ENCODE peak calls at places on chromosomes 13 and 19, in eight cellular contexts. D is aorta, P is IMR-90, B is pancreas, O is GM23248, K is keratinocyte, S is body of pancreas, T is kidney. A is an unnamed sample.

GRCh38 chr13:112510987-112511715 is 76.8 kb downstream of the TUBGCP3 start:
- DNase-seq in D (no peak), P (no peak), B (no peak), O (no peak), K (no peak), S (no peak), T (no peak), A (no peak)

GRCh38 chr13:83214452-83214851 is 667.8 kb downstream of the SLITRK1 start:
- DNase-seq in D (no peak), P (peak; percentile 53), B (no peak), O (no peak), K (no peak), S (no peak), T (no peak), A (no peak)

GRCh38 chr13:20412761-20413355 is 112.8 kb downstream of the CRYL1 start:
- DNase-seq in D (no peak), P (peak; percentile 71), B (no peak), O (peak; percentile 20), K (no peak), S (no peak), T (no peak), A (no peak)

GRCh38 chr19:35213678-35214632 is 14.6 kb downstream of the FAM187B start:
- DNase-seq in D (peak; percentile 61), P (peak; percentile 64), B (peak; percentile 87), O (peak; percentile 69), K (peak; percentile 36), S (peak; percentile 71), T (peak; percentile 84), A (no peak)

GRCh38 chr13:42794572-42795275 is 13.3 kb downstream of the FAM216B start:
- DNase-seq in D (no peak), P (no peak), B (no peak), O (peak; percentile 22), K (no peak), S (no peak), T (no peak), A (no peak)

GRCh38 chr19:43610493-43610892 is 1.4 kb upstream of the SRRM5 start:
- DNase-seq in D (no peak), P (peak; percentile 7), B (no peak), O (no peak), K (no peak), S (no peak), T (no peak), A (no peak)

GRCh38 chr19:53595510-53595867 is 36.3 kb upstream of the DPRX start:
- DNase-seq in D (no peak), P (no peak), B (no peak), O (no peak), K (no peak), S (no peak), T (no peak), A (no peak)

GRCh38 chr19:58374200-58374599 is 6.6 kb downstream of the ZNF837 start:
- DNase-seq in D (no peak), P (peak; percentile 32), B (no peak), O (peak; percentile 40), K (no peak), S (no peak), T (no peak), A (no peak)

GRCh38 chr13:48415516-48415915 is 2.6 kb upstream of the LPAR6 start:
- DNase-seq in D (no peak), P (no peak), B (no peak), O (no peak), K (no peak), S (no peak), T (no peak), A (no peak)

GRCh38 chr13:20182231-20182846 is 10.4 kb downstream of the GJB2 start:
- DNase-seq in D (no peak), P (peak; percentile 80), B (peak; percentile 31), O (peak; percentile 83), K (no peak), S (peak; percentile 45), T (no peak), A (no peak)

GRCh38 chr19:54159352-54160181 is at the start of gene LENG1:
- DNase-seq in D (peak; percentile 98), P (peak; percentile 100), B (peak; percentile 100), O (peak; percentile 100), K (peak; percentile 100), S (peak; percentile 100), T (peak; percentile 100), A (peak; percentile 100)

GRCh38 chr13:105979131-105979530 is 556.3 kb downstream of the EFNB2 start:
- DNase-seq in D (no peak), P (no peak), B (no peak), O (no peak), K (peak; percentile 41), S (no peak), T (no peak), A (no peak)

GRCh38 chr13:46571189-46571901 is 18.4 kb downstream of the LRCH1 start:
- DNase-seq in D (no peak), P (peak; percentile 76), B (no peak), O (peak; percentile 62), K (no peak), S (no peak), T (no peak), A (no peak)

GRCh38 chr13:77584111-77584510 is 48.6 kb downstream of the SCEL start:
- DNase-seq in D (no peak), P (no peak), B (no peak), O (no peak), K (no peak), S (no peak), T (no peak), A (no peak)

GRCh38 chr19:45632468-45633196 is 6.6 kb downstream of the EML2 start:
- DNase-seq in D (peak; percentile 94), P (peak; percentile 89), B (no peak), O (peak; percentile 95), K (peak; percentile 96), S (peak; percentile 62), T (peak; percentile 83), A (peak; percentile 74)

GRCh38 chr19:53792721-53793433 is 31.2 kb downstream of the NLRP12 start:
- DNase-seq in D (peak; percentile 90), P (peak; percentile 75), B (peak; percentile 70), O (peak; percentile 93), K (peak; percentile 30), S (peak; percentile 89), T (peak; percentile 90), A (peak; percentile 84)

GRCh38 chr13:79387853-79388252 is 18.2 kb downstream of the RBM26 start:
- DNase-seq in D (no peak), P (no peak), B (no peak), O (no peak), K (no peak), S (no peak), T (no peak), A (no peak)
- H3K4me1 ChIP-seq in D (no peaks in the 10 kb centered on the region), P (peaks cover 4% of the 10 kb centered on the region), B (peaks cover 4% of the 10 kb centered on the region), O (peaks cover 17% of the 10 kb centered on the region), K (peaks cover 31% of the 10 kb centered on the region), S (peaks cover 11% of the 10 kb centered on the region), T (peaks cover 6% of the 10 kb centered on the region), A (peaks cover 69% of the 10 kb centered on the region)

GRCh38 chr19:2270157-2270571 is 11.8 kb downstream of the PEAK3 start:
- DNase-seq in D (peak; percentile 89), P (no peak), B (peak; percentile 63), O (peak; percentile 64), K (no peak), S (peak; percentile 63), T (peak; percentile 90), A (peak; percentile 51)

GRCh38 chr19:2273356-2274184 is 8.4 kb downstream of the PEAK3 start:
- DNase-seq in D (peak; percentile 93), P (peak; percentile 52), B (peak; percentile 60), O (peak; percentile 77), K (no peak), S (peak; percentile 80), T (peak; percentile 93), A (peak; percentile 71)

GRCh38 chr19:2270572-2271515 is 11.1 kb downstream of the PEAK3 start:
- DNase-seq in D (peak; percentile 96), P (peak; percentile 84), B (peak; percentile 79), O (peak; percentile 96), K (no peak), S (peak; percentile 86), T (peak; percentile 97), A (peak; percentile 88)

GRCh38 chr19:2269244-2270156 is 12.5 kb downstream of the PEAK3 start:
- DNase-seq in D (peak; percentile 99), P (peak; percentile 93), B (peak; percentile 98), O (peak; percentile 96), K (no peak), S (peak; percentile 98), T (peak; percentile 99), A (peak; percentile 99)

DNA sequence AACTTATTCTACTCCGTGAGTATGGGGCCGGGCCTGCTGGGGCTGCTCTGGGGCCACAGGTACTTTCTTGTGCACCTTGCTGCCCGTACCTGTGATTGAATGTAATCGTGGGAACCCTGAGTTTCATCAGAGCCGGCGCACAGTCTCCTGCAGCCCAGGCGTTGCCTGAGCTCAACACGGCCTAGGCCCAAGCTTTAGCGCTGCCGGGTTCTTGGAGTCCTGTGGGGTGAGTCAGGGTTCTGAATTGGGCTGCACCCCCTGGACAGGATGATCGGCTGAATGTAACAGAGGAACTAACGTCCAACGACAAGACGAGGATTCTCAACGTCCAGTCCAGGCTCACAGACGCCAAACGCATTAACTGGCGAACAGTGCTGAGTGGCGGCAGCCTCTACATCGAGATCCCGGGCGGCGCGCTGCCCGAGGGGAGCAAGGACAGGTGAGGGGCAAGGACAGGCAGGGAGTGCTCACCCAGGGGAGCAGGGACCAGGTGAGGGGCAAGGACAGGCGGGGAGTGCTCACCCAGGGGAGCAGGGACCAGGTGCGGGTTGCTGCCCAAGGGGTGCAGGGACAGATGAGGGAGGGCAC is 10.4 kb downstream of the PEAK3 start:
- DNase-seq in D (no peak), P (peak; percentile 75), B (no peak), O (peak; percentile 89), K (no peak), S (peak; percentile 44), T (peak; percentile 82), A (no peak)
- H3K4me1 ChIP-seq in D (no peaks in the 10 kb centered on the region), P (peaks cover 16% of the 10 kb centered on the region), B (peaks cover 8% of the 10 kb centered on the region), O (peaks cover 21% of the 10 kb centered on the region), K (peaks cover 18% of the 10 kb centered on the region), S (peaks cover 51% of the 10 kb centered on the region), T (peaks cover 4% of the 10 kb centered on the region), A (peaks cover 49% of the 10 kb centered on the region)

GRCh38 chr13:40973409-40973808 is 45.7 kb downstream of the ELF1 start:
- DNase-seq in D (no peak), P (no peak), B (no peak), O (no peak), K (no peak), S (no peak), T (no peak), A (no peak)
- H3K4me1 ChIP-seq in D (no peaks in the 10 kb centered on the region), P (peaks cover 3% of the 10 kb centered on the region), B (peaks cover 39% of the 10 kb centered on the region), O (peaks cover 7% of the 10 kb centered on the region), K (peaks cover 9% of the 10 kb centered on the region), S (peaks cover 90% of the 10 kb centered on the region), T (peaks cover 62% of the 10 kb centered on the region), A (peaks cover 69% of the 10 kb centered on the region)

DNA sequence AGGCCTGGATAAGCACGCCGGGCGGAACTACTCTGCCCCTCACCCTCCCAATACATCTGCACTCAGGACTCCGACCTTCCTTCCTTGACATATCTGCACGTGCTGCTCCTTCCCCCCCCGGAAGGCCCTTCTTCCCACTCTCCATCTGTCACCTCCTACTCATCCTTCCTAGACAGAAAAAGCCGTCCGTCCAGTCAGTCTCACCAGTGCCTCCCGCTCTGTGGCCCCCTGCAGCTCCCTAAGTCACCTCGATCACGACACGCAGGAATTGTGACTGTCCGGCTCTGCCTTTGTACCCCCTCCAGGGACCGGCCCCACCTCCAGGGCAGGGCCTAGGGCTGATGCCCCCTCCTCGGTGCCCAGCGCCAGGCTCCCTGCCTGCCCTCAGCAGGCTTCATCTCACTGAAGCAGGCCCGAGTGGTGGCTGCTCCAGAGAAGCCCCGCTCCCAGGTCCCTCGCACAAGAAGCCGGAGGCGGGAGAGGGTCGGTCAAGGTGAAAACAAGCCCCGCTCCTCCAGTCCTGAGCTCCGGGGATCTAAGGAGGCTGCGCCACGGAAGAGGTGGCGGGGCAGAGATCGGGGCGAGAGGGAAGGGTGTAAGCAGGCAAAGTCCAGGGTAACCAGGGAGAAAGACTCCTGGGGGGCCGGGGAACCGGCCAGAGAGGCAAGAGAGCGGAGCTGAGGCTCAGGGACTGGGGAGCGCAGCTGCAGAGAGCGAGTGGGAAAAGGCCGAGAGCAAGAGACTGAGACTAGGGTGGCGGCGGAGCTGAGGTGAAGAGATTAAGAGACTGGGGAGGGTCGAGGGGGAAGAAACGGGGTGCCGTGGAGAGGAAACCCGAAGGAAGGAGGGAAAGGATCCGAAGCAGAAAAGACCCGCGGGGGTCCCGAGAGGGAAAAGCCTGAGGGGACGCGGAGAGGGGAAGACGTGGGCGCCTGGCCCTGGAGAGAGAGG is 1.1 kb downstream of the PPP6R1 start:
- DNase-seq in D (no peak), P (peak; percentile 32), B (no peak), O (peak; percentile 61), K (no peak), S (no peak), T (peak; percentile 72), A (no peak)
- H3K4me1 ChIP-seq in D (no peaks in the 10 kb centered on the region), P (peaks cover 16% of the 10 kb centered on the region), B (peaks cover 8% of the 10 kb centered on the region), O (peaks cover 26% of the 10 kb centered on the region), K (peaks cover 27% of the 10 kb centered on the region), S (peaks cover 44% of the 10 kb centered on the region), T (peaks cover 18% of the 10 kb centered on the region), A (peaks cover 49% of the 10 kb centered on the region)